ENCODE peak calls at places on chromosomes 11 and 22, in seven cellular contexts. O is neuronal stem cell, Y is mesendoderm, E is H1, I is mesenchymal stem cell, U is H9, J is trophoblast cell. S is an unnamed sample.

GRCh38 chr22:17865183-17866055 is 91.2 kb upstream of the BID start:
- DNase-seq in I (no peak), J (no peak), U (no peak), O (no peak), E (no peak), Y (no peak), S (no peak)

GRCh38 chr11:129766858-129767604 is 48.6 kb upstream of the TMEM45B start:
- DNase-seq in O (peak; percentile 26), I (peak; percentile 36), E (peak; percentile 67), U (peak; percentile 78), J (no peak), Y (peak; percentile 65), S (peak; percentile 23)

GRCh38 chr11:68255526-68255925 is 16.2 kb downstream of the C11orf24 start:
- DNase-seq in I (peak; percentile 6), U (no peak), E (no peak), O (no peak), J (no peak), Y (no peak), S (no peak)

GRCh38 chr22:43923191-43923590 is 414 bp upstream of the PNPLA3 start:
- DNase-seq in Y (no peak), U (no peak), O (no peak), J (no peak), I (peak; percentile 55), E (peak; percentile 56), S (no peak)

GRCh38 chr11:102147031-102147430 is 36.8 kb downstream of the YAP1 start:
- DNase-seq in I (no peak), E (no peak), J (no peak), Y (no peak), O (no peak), U (no peak), S (peak; percentile 58)

GRCh38 chr11:133930767-133931448 is 25.9 kb downstream of the IGSF9B start:
- DNase-seq in U (peak; percentile 78), J (no peak), Y (no peak), E (peak; percentile 82), O (no peak), I (no peak), S (no peak)

GRCh38 chr11:113474362-113475159 is 637 bp downstream of the DRD2 start:
- DNase-seq in E (peak; percentile 98), U (peak; percentile 91), O (peak; percentile 95), Y (peak; percentile 95), I (peak; percentile 83), J (peak; percentile 79), S (peak; percentile 66)

GRCh38 chr11:83292709-83293435 is 6.7 kb upstream of the CCDC90B start:
- DNase-seq in U (peak; percentile 43), O (peak; percentile 58), I (peak; percentile 74), J (peak; percentile 23), Y (peak; percentile 94), E (no peak), S (peak; percentile 73)

GRCh38 chr11:92941676-92942571 is 27.5 kb upstream of the MTNR1B start:
- DNase-seq in Y (peak; percentile 47), E (no peak), O (peak; percentile 36), J (peak; percentile 16), I (peak; percentile 37), U (no peak), S (peak; percentile 50)

GRCh38 chr22:22210375-22210774 is 34.2 kb upstream of the VPREB1 start:
- DNase-seq in I (no peak), U (no peak), O (no peak), Y (no peak), E (no peak), J (no peak), S (peak; percentile 85)

GRCh38 chr22:45318168-45318557 is 8.4 kb downstream of the FAM118A start:
- DNase-seq in J (no peak), O (no peak), Y (peak; percentile 87), E (no peak), U (no peak), I (peak; percentile 97), S (peak; percentile 97)

GRCh38 chr11:44066732-44067131 is 662 bp downstream of the ACCS start:
- DNase-seq in I (peak; percentile 72), O (no peak), E (no peak), Y (no peak), U (no peak), J (no peak), S (peak; percentile 69)

GRCh38 chr22:35930933-35931332 is 97.7 kb downstream of the RBFOX2 start:
- DNase-seq in J (no peak), U (no peak), I (peak; percentile 83), O (peak; percentile 20), Y (peak; percentile 78), E (no peak), S (peak; percentile 80)

GRCh38 chr11:33013706-33014105 is 2.0 kb upstream of the DEPDC7 start:
- DNase-seq in Y (no peak), E (no peak), U (no peak), I (no peak), O (no peak), J (no peak), S (peak; percentile 34)

GRCh38 chr11:112844530-112844929 is 116.7 kb upstream of the NCAM1 start:
- DNase-seq in U (no peak), I (no peak), E (peak; percentile 22), O (peak; percentile 48), J (no peak), Y (peak; percentile 24), S (no peak)

GRCh38 chr11:35558468-35558867 is 33.1 kb upstream of the PAMR1 start:
- DNase-seq in O (no peak), J (peak; percentile 30), Y (no peak), E (no peak), I (peak; percentile 93), U (no peak), S (peak; percentile 81)

GRCh38 chr22:20137671-20138416 is 6.2 kb downstream of the ZDHHC8 start:
- DNase-seq in I (no peak), O (no peak), E (no peak), J (no peak), U (no peak), Y (no peak), S (no peak)
- H3K4me1 ChIP-seq in I (peaks cover 69% of the 10 kb centered on the region), O (no peaks in the 10 kb centered on the region), E (peaks cover under 1% of the 10 kb centered on the region), J (peaks cover 21% of the 10 kb centered on the region), U (no peaks in the 10 kb centered on the region), Y (no peaks in the 10 kb centered on the region), S (peaks cover 24% of the 10 kb centered on the region)

GRCh38 chr11:95016133-95016532 is 8.9 kb upstream of the KDM4E start:
- DNase-seq in Y (no peak), I (peak; percentile 18), E (no peak), O (no peak), U (no peak), J (no peak), S (no peak)
- H2BK120ac ChIP-seq in Y (no peak overlapping the region), I (no peak overlapping the region), E (no peak overlapping the region), O (no peak overlapping the region), U (no peak overlapping the region), J (no peak overlapping the region), S (no peak overlapping the region)

GRCh38 chr11:126214446-126215240 is 3.1 kb downstream of the FAM118B start:
- DNase-seq in Y (no peak), O (no peak), E (no peak), J (no peak), U (no peak), I (peak; percentile 6), S (no peak)

GRCh38 chr11:126216526-126217305 is 5.1 kb downstream of the FAM118B start:
- DNase-seq in J (no peak), U (no peak), Y (no peak), O (no peak), I (no peak), E (no peak), S (no peak)

GRCh38 chr11:126211236-126212088 is at the start of the genes FAM118B and RPUSD4:
- DNase-seq in I (peak; percentile 96), Y (peak; percentile 98), U (peak; percentile 98), O (peak; percentile 95), J (peak; percentile 98), E (peak; percentile 99), S (peak; percentile 96)

GRCh38 chr11:126210871-126211235 is 597 bp downstream of the RPUSD4 start:
- DNase-seq in I (no peak), E (no peak), U (no peak), O (no peak), Y (no peak), J (no peak), S (no peak)

GRCh38 chr11:126212089-126212660 is 593 bp downstream of the FAM118B start:
- DNase-seq in O (no peak), I (peak; percentile 42), E (no peak), J (no peak), U (no peak), Y (peak; percentile 47), S (peak; percentile 24)
- H3K4me1 ChIP-seq in O (peaks cover 5% of the 10 kb centered on the region), I (peaks cover 3% of the 10 kb centered on the region), E (peaks cover 11% of the 10 kb centered on the region), J (peaks cover 3% of the 10 kb centered on the region), U (no peaks in the 10 kb centered on the region), Y (no peaks in the 10 kb centered on the region), S (no peaks in the 10 kb centered on the region)

GRCh38 chr11:132780051-132780450 is 752.2 kb downstream of the OPCML start:
- DNase-seq in E (no peak), J (no peak), I (no peak), Y (no peak), U (no peak), O (no peak), S (no peak)
- H2BK120ac ChIP-seq in E (no peak overlapping the region), J (no peak overlapping the region), I (no peak overlapping the region), Y (no peak overlapping the region), U (no peak overlapping the region), O (no peak overlapping the region), S (no peak overlapping the region)

DNA sequence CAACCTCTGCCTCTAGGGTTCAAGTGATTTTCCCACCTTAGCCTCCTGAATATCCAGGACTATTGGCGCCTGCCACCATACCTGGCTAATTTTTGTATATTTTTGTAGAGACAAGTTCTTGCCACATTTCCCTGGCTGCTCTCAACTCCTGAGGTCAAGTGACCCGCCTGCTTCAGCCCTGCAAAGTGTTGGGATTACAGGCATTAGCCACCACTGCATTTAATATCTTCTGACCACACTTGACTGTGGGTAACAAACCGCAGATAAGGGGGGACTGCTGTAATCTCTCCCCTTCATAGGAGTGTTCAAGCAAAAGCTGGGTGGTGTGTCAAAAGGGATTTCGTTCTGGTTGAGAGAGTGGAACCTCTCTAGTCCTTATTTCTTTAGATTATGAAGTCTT is 53.4 kb downstream of the GRAMD1B start:
- DNase-seq in J (no peak), U (no peak), I (no peak), O (no peak), E (no peak), Y (no peak), S (no peak)
- H3K4me1 ChIP-seq in J (no peaks in the 10 kb centered on the region), U (peaks cover 2% of the 10 kb centered on the region), I (peaks cover 3% of the 10 kb centered on the region), O (peaks cover 4% of the 10 kb centered on the region), E (peaks cover 6% of the 10 kb centered on the region), Y (no peaks in the 10 kb centered on the region), S (no peaks in the 10 kb centered on the region)

DNA sequence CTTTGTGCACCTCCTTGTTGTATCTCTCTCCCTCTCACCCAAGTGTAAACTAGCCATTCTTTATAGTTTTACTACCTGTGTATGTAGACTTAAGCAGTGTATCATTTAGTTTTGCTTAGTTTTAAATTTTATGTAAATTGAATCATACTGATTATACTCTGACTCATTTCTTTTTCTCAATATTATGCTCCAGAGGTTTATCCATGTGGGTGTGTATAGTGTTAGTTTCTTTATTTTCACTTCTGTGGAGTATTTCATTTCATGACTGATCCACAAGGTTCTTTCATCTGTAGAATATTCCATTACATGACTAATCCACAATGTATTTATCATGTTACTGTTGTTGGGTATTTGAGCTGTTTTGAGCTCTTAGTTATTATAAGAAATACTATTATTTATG is 62.0 kb downstream of the CCDC34 start:
- DNase-seq in J (no peak), Y (no peak), I (no peak), O (no peak), U (no peak), E (no peak), S (no peak)
- H2BK120ac ChIP-seq in J (no peak overlapping the region), Y (no peak overlapping the region), I (no peak overlapping the region), O (no peak overlapping the region), U (no peak overlapping the region), E (no peak overlapping the region), S (no peak overlapping the region)